ENCODE peak calls at places on chromosome 18, in five cellular contexts. One of them, this sample, is unnamed.

GRCh38 chr18:76274470-76275289 is 220.4 kb downstream of the ZNF516 start:
- DNase-seq in H9: peak; percentile 77
- DNase-seq in trophoblast cell: no peak
- DNase-seq in H1: no peak
- DNase-seq in neuronal stem cell: peak; percentile 40
- DNase-seq in this sample: no peak

GRCh38 chr18:59528866-59529265 is 168.4 kb downstream of the CCBE1 start:
- DNase-seq in H9: no peak
- DNase-seq in H1: no peak
- DNase-seq in neuronal stem cell: no peak
- DNase-seq in trophoblast cell: peak; percentile 57
- DNase-seq in this sample: no peak

GRCh38 chr18:80154293-80154692 is 45.2 kb downstream of the ADNP2 start:
- DNase-seq in H1: no peak
- DNase-seq in H9: peak; percentile 50
- DNase-seq in neuronal stem cell: no peak
- DNase-seq in trophoblast cell: no peak
- DNase-seq in this sample: peak; percentile 38

GRCh38 chr18:79438089-79438488 is 42.4 kb downstream of the NFATC1 start:
- DNase-seq in trophoblast cell: no peak
- DNase-seq in H1: no peak
- DNase-seq in H9: no peak
- DNase-seq in neuronal stem cell: no peak
- DNase-seq in this sample: no peak

GRCh38 chr18:323253-323622 is 55.4 kb upstream of the THOC1 start:
- DNase-seq in H1: no peak
- DNase-seq in H9: no peak
- DNase-seq in neuronal stem cell: no peak
- DNase-seq in trophoblast cell: peak; percentile 38
- DNase-seq in this sample: peak; percentile 77

GRCh38 chr18:79573921-79574491 is 105.6 kb upstream of the CTDP1 start:
- DNase-seq in trophoblast cell: no peak
- DNase-seq in H9: peak; percentile 11
- DNase-seq in neuronal stem cell: no peak
- DNase-seq in H1: peak; percentile 34
- DNase-seq in this sample: no peak

GRCh38 chr18:34121157-34121807 is 103.4 kb downstream of the NOL4 start:
- DNase-seq in neuronal stem cell: no peak
- DNase-seq in H9: no peak
- DNase-seq in H1: no peak
- DNase-seq in trophoblast cell: peak; percentile 66
- DNase-seq in this sample: peak; percentile 42

GRCh38 chr18:27363918-27364317 is 178.8 kb upstream of the CHST9 start:
- DNase-seq in trophoblast cell: peak; percentile 3
- DNase-seq in H9: no peak
- DNase-seq in neuronal stem cell: no peak
- DNase-seq in H1: no peak
- DNase-seq in this sample: peak; percentile 30

GRCh38 chr18:46406539-46406932 is 250.5 kb downstream of the LOXHD1 start:
- DNase-seq in trophoblast cell: no peak
- DNase-seq in H9: no peak
- DNase-seq in neuronal stem cell: no peak
- DNase-seq in H1: no peak
- DNase-seq in this sample: no peak

GRCh38 chr18:525066-525797 is 24.7 kb upstream of the COLEC12 start:
- DNase-seq in neuronal stem cell: no peak
- DNase-seq in H9: no peak
- DNase-seq in trophoblast cell: no peak
- DNase-seq in H1: no peak
- DNase-seq in this sample: peak; percentile 91

GRCh38 chr18:34806527-34806926 is 96.4 kb downstream of the DTNA start:
- DNase-seq in H9: no peak
- DNase-seq in H1: no peak
- DNase-seq in trophoblast cell: no peak
- DNase-seq in neuronal stem cell: no peak
- DNase-seq in this sample: no peak

GRCh38 chr18:29154758-29155725 is 978.1 kb upstream of the CDH2 start:
- DNase-seq in H9: no peak
- DNase-seq in H1: no peak
- DNase-seq in neuronal stem cell: no peak
- DNase-seq in trophoblast cell: peak; percentile 39
- DNase-seq in this sample: peak; percentile 37

GRCh38 chr18:48574667-48575300 is 36.0 kb downstream of the CTIF start:
- DNase-seq in H9: no peak
- DNase-seq in H1: no peak
- DNase-seq in trophoblast cell: no peak
- DNase-seq in neuronal stem cell: no peak
- DNase-seq in this sample: no peak

GRCh38 chr18:48571619-48572384 is 33.0 kb downstream of the CTIF start:
- DNase-seq in neuronal stem cell: no peak
- DNase-seq in H1: no peak
- DNase-seq in H9: no peak
- DNase-seq in trophoblast cell: no peak
- DNase-seq in this sample: no peak

GRCh38 chr18:48573632-48574293 is 34.9 kb downstream of the CTIF start:
- DNase-seq in H1: peak; percentile 62
- DNase-seq in H9: peak; percentile 48
- DNase-seq in trophoblast cell: no peak
- DNase-seq in neuronal stem cell: no peak
- DNase-seq in this sample: no peak

GRCh38 chr18:48570313-48570712 is 31.5 kb downstream of the CTIF start:
- DNase-seq in H9: no peak
- DNase-seq in trophoblast cell: no peak
- DNase-seq in neuronal stem cell: no peak
- DNase-seq in H1: no peak
- DNase-seq in this sample: no peak

DNA sequence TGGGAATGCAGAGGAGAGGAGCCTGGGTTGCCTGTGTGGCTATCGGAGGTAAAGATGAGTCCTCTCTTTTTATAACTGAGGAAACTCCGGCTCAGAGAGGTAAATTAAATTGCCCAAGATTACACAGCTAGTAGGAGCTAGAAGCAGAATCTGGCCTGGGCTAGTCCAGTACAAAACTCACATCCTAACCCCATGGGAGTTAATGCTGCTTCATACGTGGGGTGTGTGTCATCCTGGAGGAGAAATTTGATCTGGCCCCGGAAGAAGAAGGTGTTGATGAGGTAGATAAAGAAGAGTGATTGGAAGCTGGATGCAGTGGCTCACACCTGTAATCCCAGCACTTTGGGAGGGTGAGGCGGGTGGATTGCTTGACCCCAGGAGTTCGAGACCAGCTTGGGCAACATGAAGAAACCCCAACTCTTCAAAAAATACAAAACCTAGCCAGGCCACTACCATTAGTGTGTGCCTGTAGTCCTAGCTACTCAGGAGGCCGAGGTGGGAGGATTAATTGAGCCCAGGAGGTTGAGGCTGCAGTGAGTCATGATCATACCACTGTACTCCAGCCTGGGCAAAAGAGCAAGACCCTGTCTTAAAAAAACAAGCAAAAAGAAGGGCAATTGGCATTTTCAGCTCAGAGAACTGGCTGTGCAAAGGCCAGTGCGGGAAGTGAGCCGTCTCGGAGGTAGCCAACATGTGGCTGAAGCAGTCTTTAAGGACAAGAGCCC is 33.7 kb downstream of the CTIF start:
- DNase-seq in H1: no peak
- DNase-seq in neuronal stem cell: no peak
- DNase-seq in trophoblast cell: no peak
- DNase-seq in H9: no peak
- DNase-seq in this sample: no peak
- H3K4me2 ChIP-seq in H1: no peak overlapping the region
- H3K4me2 ChIP-seq in neuronal stem cell: no peak overlapping the region
- H3K4me2 ChIP-seq in trophoblast cell: no peak overlapping the region
- H3K4me2 ChIP-seq in H9: no peak overlapping the region
- H3K4me2 ChIP-seq in this sample: no peak overlapping the region

DNA sequence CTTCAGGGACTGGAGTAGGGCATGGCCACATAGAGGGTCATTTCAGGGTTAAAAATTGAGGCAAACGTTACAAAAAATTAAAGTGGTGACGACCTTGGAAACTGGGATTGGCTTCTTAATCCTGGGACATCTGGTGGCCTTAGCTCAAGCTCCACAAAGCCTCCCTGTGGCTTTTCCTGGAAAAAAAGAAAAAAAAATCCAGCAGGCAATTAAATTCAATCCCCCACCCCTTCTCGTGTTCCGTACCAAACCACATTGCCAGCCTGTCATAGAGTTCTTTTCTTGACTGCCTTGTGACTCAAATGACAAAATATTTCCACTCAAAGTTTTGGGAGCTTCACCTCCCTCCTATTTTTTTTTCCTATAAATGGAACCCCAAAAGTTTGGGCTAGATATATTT is 195.6 kb downstream of the HRH4 start:
- DNase-seq in H9: no peak
- DNase-seq in neuronal stem cell: no peak
- DNase-seq in trophoblast cell: no peak
- DNase-seq in H1: no peak
- DNase-seq in this sample: peak; percentile 54
- H2BK12ac ChIP-seq in H9: no peak overlapping the region
- H2BK12ac ChIP-seq in neuronal stem cell: no peak overlapping the region
- H2BK12ac ChIP-seq in trophoblast cell: no peak overlapping the region
- H2BK12ac ChIP-seq in H1: no peak overlapping the region
- H2BK12ac ChIP-seq in this sample: peak overlapping the region; percentile 71

GRCh38 chr18:22933206-22933957 is at the start of gene RBBP8:
- DNase-seq in H1: peak; percentile 90
- DNase-seq in neuronal stem cell: peak; percentile 89
- DNase-seq in H9: peak; percentile 87
- DNase-seq in trophoblast cell: peak; percentile 85
- DNase-seq in this sample: peak; percentile 87
- H3K18ac ChIP-seq in H1: peak within 1 kb of the TSS; percentile 85
- H3K18ac ChIP-seq in neuronal stem cell: peak within 1 kb of the TSS; percentile 97
- H3K18ac ChIP-seq in H9: peak within 1 kb of the TSS; percentile 73
- H3K18ac ChIP-seq in trophoblast cell: peak within 1 kb of the TSS; percentile 91
- H3K18ac ChIP-seq in this sample: peak within 1 kb of the TSS; percentile 56

GRCh38 chr18:49609416-49610284 is 47.8 kb downstream of the LIPG start:
- DNase-seq in H1: no peak
- DNase-seq in H9: no peak
- DNase-seq in trophoblast cell: peak; percentile 30
- DNase-seq in neuronal stem cell: no peak
- DNase-seq in this sample: no peak
- H3K4me2 ChIP-seq in H1: no peak overlapping the region
- H3K4me2 ChIP-seq in H9: no peak overlapping the region
- H3K4me2 ChIP-seq in trophoblast cell: no peak overlapping the region
- H3K4me2 ChIP-seq in neuronal stem cell: no peak overlapping the region
- H3K4me2 ChIP-seq in this sample: no peak overlapping the region

This sample was measured in mesenchymal stem cell.